ENCODE peak calls at places on chromosomes 4 and X, in seven cellular contexts. S is IMR-90, I is trophoblast cell, Q is H9, H is mesendoderm, D is neuronal stem cell, E is H1. Z is an unnamed sample.

GRCh38 chr4:3436798-3437581 is 4.8 kb upstream of the HGFAC start:
- DNase-seq in S (peak; percentile 35), D (no peak), H (no peak), Q (no peak), E (no peak), I (no peak), Z (peak; percentile 29)

GRCh38 chr4:3253808-3254207 is 4.8 kb downstream of the MSANTD1 start:
- DNase-seq in Q (peak; percentile 21), E (peak; percentile 40), I (no peak), D (no peak), S (no peak), H (no peak), Z (no peak)

GRCh38 chrX:54076903-54077302 is 32.6 kb upstream of the PHF8 start:
- DNase-seq in D (no peak), I (peak; percentile 63), E (no peak), H (peak; percentile 2), S (peak; percentile 60), Q (no peak), Z (peak; percentile 34)

GRCh38 chr4:136687596-136687995 is 844.7 kb downstream of the PCDH18 start:
- DNase-seq in H (peak; percentile 62), E (no peak), S (no peak), I (no peak), Q (no peak), D (no peak), Z (no peak)

GRCh38 chrX:38437093-38437492 is 84.7 kb downstream of the OTC start:
- DNase-seq in D (no peak), H (no peak), Q (no peak), E (no peak), I (peak; percentile 2), S (peak; percentile 0), Z (no peak)

GRCh38 chrX:10102046-10102704 is 54.6 kb upstream of the CLCN4 start:
- DNase-seq in H (no peak), Q (no peak), D (no peak), S (no peak), I (peak; percentile 79), E (no peak), Z (no peak)

GRCh38 chrX:47707031-47707780 is 48.2 kb upstream of the UXT start:
- DNase-seq in E (no peak), S (no peak), Q (no peak), H (no peak), D (no peak), I (no peak), Z (no peak)

GRCh38 chr4:157664726-157665125 is 444.2 kb downstream of the GRIA2 start:
- DNase-seq in E (no peak), I (no peak), H (peak; percentile 26), Q (no peak), D (no peak), S (peak; percentile 12), Z (peak; percentile 34)

GRCh38 chr4:158824425-158825274 is 55.8 kb downstream of the FNIP2 start:
- DNase-seq in H (peak; percentile 60), S (peak; percentile 17), I (no peak), E (no peak), D (no peak), Q (no peak), Z (peak; percentile 55)

GRCh38 chr4:78561677-78562076 is 10.1 kb downstream of the ANXA3 start:
- DNase-seq in I (no peak), Q (no peak), D (no peak), H (peak; percentile 55), S (no peak), E (no peak), Z (no peak)

GRCh38 chr4:169030575-169030982 is 20.5 kb upstream of the CBR4 start:
- DNase-seq in Q (no peak), E (no peak), S (peak; percentile 47), I (no peak), D (no peak), H (peak; percentile 30), Z (peak; percentile 15)

GRCh38 chr4:24736066-24736465 is 59.3 kb upstream of the SOD3 start:
- DNase-seq in D (no peak), E (peak; percentile 54), I (no peak), H (peak; percentile 73), Q (peak; percentile 50), S (peak; percentile 20), Z (peak; percentile 8)

GRCh38 chrX:74492720-74493201 is 71.5 kb downstream of the SLC16A2 start:
- DNase-seq in I (no peak), S (no peak), D (peak; percentile 29), H (peak; percentile 69), Q (peak; percentile 64), E (peak; percentile 66), Z (no peak)

GRCh38 chr4:152099061-152099425 is 338.2 kb upstream of the GATB start:
- DNase-seq in S (no peak), E (no peak), Q (no peak), D (no peak), I (no peak), H (no peak), Z (no peak)

GRCh38 chr4:29037501-29037900 is 1682.7 kb upstream of the PCDH7 start:
- DNase-seq in Q (no peak), I (no peak), H (no peak), S (no peak), D (no peak), E (no peak), Z (no peak)

GRCh38 chr4:112819729-112820128 is 182.8 kb downstream of the LARP7 start:
- DNase-seq in D (no peak), I (no peak), E (no peak), Q (no peak), H (no peak), S (no peak), Z (no peak)

GRCh38 chr4:87527446-87528240 is 1.5 kb downstream of the SPARCL1 start:
- DNase-seq in Q (no peak), H (no peak), S (no peak), D (no peak), I (no peak), E (no peak), Z (no peak)

GRCh38 chr4:33616121-33616520 is 2628.2 kb downstream of the ARAP2 start:
- DNase-seq in E (no peak), S (no peak), I (no peak), H (no peak), D (no peak), Q (no peak), Z (no peak)

GRCh38 chrX:13250831-13251612 is 68.8 kb downstream of the ATXN3L start:
- DNase-seq in S (peak; percentile 94), Q (no peak), H (no peak), E (no peak), D (no peak), I (no peak), Z (peak; percentile 93)

GRCh38 chr4:186669159-186669720 is 54.4 kb downstream of the FAT1 start:
- DNase-seq in I (peak; percentile 56), S (peak; percentile 81), D (no peak), E (peak; percentile 64), Q (peak; percentile 63), H (peak; percentile 58), Z (peak; percentile 67)

GRCh38 chrX:115952417-115953092 is 218.0 kb upstream of the AGTR2 start:
- DNase-seq in D (no peak), H (peak; percentile 35), I (no peak), E (no peak), S (no peak), Q (peak; percentile 42), Z (no peak)

GRCh38 chr4:7364979-7365378 is 69.8 kb downstream of the PSAPL1 start:
- DNase-seq in D (no peak), E (no peak), H (no peak), I (no peak), S (no peak), Q (no peak), Z (no peak)
- H3K18ac ChIP-seq in D (no peak overlapping the region), E (no peak overlapping the region), H (no peak overlapping the region), I (no peak overlapping the region), S (no peak overlapping the region), Q (no peak overlapping the region), Z (no peak overlapping the region)

GRCh38 chr4:68953056-68953455 is 1.5 kb upstream of the UGT2A3 start:
- DNase-seq in S (no peak), D (no peak), E (no peak), I (no peak), H (peak; percentile 66), Q (no peak), Z (no peak)
- H3K18ac ChIP-seq in S (no peak overlapping the region), D (no peak overlapping the region), E (no peak overlapping the region), I (no peak overlapping the region), H (no peak overlapping the region), Q (no peak overlapping the region), Z (no peak overlapping the region)

DNA sequence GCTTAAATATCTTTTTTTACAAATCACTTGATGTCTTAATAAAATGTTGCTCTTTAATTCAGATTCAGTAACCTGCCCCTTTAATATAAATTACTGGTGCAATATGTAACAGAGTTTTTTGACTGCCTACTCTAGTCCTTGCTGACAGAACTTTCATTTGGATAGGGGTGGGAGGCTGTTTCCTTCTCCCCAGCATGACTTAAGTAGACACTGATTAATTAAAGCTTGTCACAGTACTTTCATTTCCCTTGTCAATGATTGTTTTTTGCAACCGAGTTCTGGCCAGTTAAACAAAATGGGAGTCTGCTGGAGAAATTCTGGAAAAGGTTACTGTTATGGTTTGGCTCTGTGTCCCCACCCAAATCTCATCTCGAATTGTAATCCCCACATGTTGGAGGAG is 37.3 kb upstream of the BBS12 start:
- DNase-seq in Q (no peak), S (no peak), E (no peak), D (no peak), H (no peak), I (no peak), Z (no peak)
- H3K18ac ChIP-seq in Q (no peak overlapping the region), S (no peak overlapping the region), E (no peak overlapping the region), D (no peak overlapping the region), H (no peak overlapping the region), I (no peak overlapping the region), Z (no peak overlapping the region)

GRCh38 chrX:35090801-35091200 is 148.2 kb downstream of the FAM47B start:
- DNase-seq in I (no peak), Q (no peak), H (no peak), S (peak; percentile 55), D (no peak), E (no peak), Z (peak; percentile 6)
- H3K18ac ChIP-seq in I (no peak overlapping the region), Q (no peak overlapping the region), H (no peak overlapping the region), S (no peak overlapping the region), D (no peak overlapping the region), E (no peak overlapping the region), Z (no peak overlapping the region)

DNA sequence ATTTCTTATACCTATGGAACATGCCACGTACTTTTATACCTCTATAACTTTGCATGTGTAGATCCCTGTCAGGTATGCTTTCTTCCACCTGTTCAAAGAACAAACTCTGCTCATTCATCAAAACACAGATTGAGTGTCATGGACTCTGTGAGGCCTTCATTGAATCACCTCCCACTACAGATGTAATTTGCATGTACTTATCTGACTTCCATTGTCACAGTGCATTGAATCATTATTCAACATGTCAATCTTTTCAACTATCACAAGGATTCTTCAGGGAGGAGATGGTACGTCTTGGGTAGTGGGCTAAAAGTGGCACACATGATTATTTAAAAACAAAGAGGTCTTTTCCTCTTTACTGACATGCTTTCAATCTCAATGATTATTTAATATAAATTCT is 24.1 kb downstream of the SPOCK3 start:
- DNase-seq in E (no peak), D (no peak), H (no peak), Q (no peak), I (no peak), S (no peak), Z (no peak)
- H3K18ac ChIP-seq in E (no peak overlapping the region), D (no peak overlapping the region), H (no peak overlapping the region), Q (no peak overlapping the region), I (no peak overlapping the region), S (no peak overlapping the region), Z (no peak overlapping the region)